ENCODE peak calls at places on chromosomes 2 and 18, in ten cellular contexts. F, V, K, H, W, U, C, P, D and Y are unnamed samples.
A peak's percentile ranks its signal among the peaks of the same experiment; 100 is the strongest.

GRCh38 chr2:147026664-147027278 is 818.1 kb upstream of the ACVR2A start:
- DNase-seq in F (no peak), V (no peak), K (no peak), H (no peak), W (no peak), U (no peak), C (no peak), P (no peak), D (no peak), Y (no peak)

GRCh38 chr2:177149155-177149503 is 63.5 kb upstream of the HNRNPA3 start:
- DNase-seq in F (no peak), V (no peak), K (no peak), H (no peak), W (no peak), U (no peak), C (no peak), P (no peak), D (no peak), Y (no peak)

GRCh38 chr18:64893349-64893748 is 744.5 kb upstream of the LINC00305 start:
- DNase-seq in F (no peak), V (no peak), K (no peak), H (no peak), W (no peak), U (no peak), C (no peak), P (no peak), D (no peak), Y (no peak)

GRCh38 chr2:73931531-73932500 is 5.1 kb downstream of the DGUOK start:
- DNase-seq in F (no peak), V (peak; percentile 51), K (no peak), H (no peak), W (no peak), U (no peak), C (no peak), P (no peak), D (no peak), Y (no peak)

GRCh38 chr2:227856697-227857096 is 14.7 kb upstream of the DAW1 start:
- DNase-seq in F (no peak), V (no peak), K (no peak), H (no peak), W (no peak), U (no peak), C (no peak), P (no peak), D (no peak), Y (no peak)

GRCh38 chr2:70241338-70241737 is 7.1 kb downstream of the TIA1 start:
- DNase-seq in F (no peak), V (no peak), K (no peak), H (no peak), W (no peak), U (no peak), C (no peak), P (no peak), D (no peak), Y (no peak)

GRCh38 chr18:2856499-2856898 is 9.7 kb downstream of the EMILIN2 start:
- DNase-seq in F (no peak), V (no peak), K (no peak), H (no peak), W (no peak), U (no peak), C (no peak), P (no peak), D (no peak), Y (no peak)

GRCh38 chr2:171279983-171280790 is 119.5 kb upstream of the TLK1 start:
- DNase-seq in F (no peak), V (no peak), K (no peak), H (no peak), W (no peak), U (no peak), C (no peak), P (no peak), D (no peak), Y (no peak)

GRCh38 chr2:205568620-205569019 is 113.7 kb upstream of the NRP2 start:
- DNase-seq in F (no peak), V (no peak), K (no peak), H (no peak), W (no peak), U (no peak), C (no peak), P (no peak), D (no peak), Y (no peak)

GRCh38 chr2:233566141-233566956 is at the start of gene USP40:
- DNase-seq in F (peak; percentile 79), V (peak; percentile 52), K (peak; percentile 96), H (peak; percentile 94), W (peak; percentile 89), U (peak; percentile 21), C (peak; percentile 15), P (no peak), D (peak; percentile 84), Y (peak; percentile 89)

GRCh38 chr2:218799990-218800389 is 18.0 kb downstream of the CYP27A1 start:
- DNase-seq in F (no peak), V (no peak), K (peak; percentile 25), H (no peak), W (no peak), U (no peak), C (no peak), P (no peak), D (no peak), Y (no peak)

GRCh38 chr2:8456149-8457091 is 225.4 kb upstream of the ID2 start:
- DNase-seq in F (no peak), V (no peak), K (peak; percentile 20), H (peak; percentile 28), W (peak; percentile 66), U (no peak), C (peak; percentile 64), P (peak; percentile 27), D (no peak), Y (no peak)

GRCh38 chr2:118386636-118387302 is 298.5 kb downstream of the INSIG2 start:
- DNase-seq in F (no peak), V (no peak), K (no peak), H (no peak), W (no peak), U (no peak), C (no peak), P (no peak), D (no peak), Y (no peak)

GRCh38 chr2:9967053-9967775 is 15.7 kb downstream of the GRHL1 start:
- DNase-seq in F (no peak), V (no peak), K (no peak), H (peak; percentile 8), W (no peak), U (no peak), C (no peak), P (no peak), D (no peak), Y (no peak)

GRCh38 chr2:37855283-37856041 is 69.6 kb upstream of the RMDN2 start:
- DNase-seq in F (no peak), V (no peak), K (no peak), H (no peak), W (no peak), U (no peak), C (no peak), P (no peak), D (no peak), Y (no peak)

GRCh38 chr18:23538040-23538439 is 34.7 kb downstream of the RMC1 start:
- DNase-seq in F (no peak), V (no peak), K (no peak), H (no peak), W (no peak), U (no peak), C (no peak), P (no peak), D (no peak), Y (no peak)

GRCh38 chr18:51617572-51618260 is 420.2 kb upstream of the MEX3C start:
- DNase-seq in F (no peak), V (no peak), K (no peak), H (no peak), W (no peak), U (no peak), C (no peak), P (no peak), D (no peak), Y (no peak)

GRCh38 chr2:108905176-108905575 is 83.8 kb downstream of the EDAR start:
- DNase-seq in F (no peak), V (no peak), K (no peak), H (no peak), W (no peak), U (no peak), C (no peak), P (no peak), D (no peak), Y (no peak)

GRCh38 chr2:43806719-43807031 is 32.0 kb downstream of the ABCG5 start:
- DNase-seq in F (no peak), V (no peak), K (no peak), H (no peak), W (no peak), U (no peak), C (no peak), P (no peak), D (no peak), Y (no peak)

GRCh38 chr2:102806250-102806837 is 44.5 kb downstream of the TMEM182 start:
- DNase-seq in F (peak; percentile 7), V (peak; percentile 45), K (peak; percentile 71), H (peak; percentile 57), W (no peak), U (no peak), C (no peak), P (no peak), D (peak; percentile 12), Y (no peak)

GRCh38 chr2:222242532-222242931 is 56.3 kb downstream of the PAX3 start:
- DNase-seq in F (no peak), V (no peak), K (no peak), H (no peak), W (no peak), U (no peak), C (no peak), P (no peak), D (no peak), Y (no peak)

GRCh38 chr2:50433635-50434034 is 598.3 kb downstream of the NRXN1 start:
- DNase-seq in F (no peak), V (no peak), K (no peak), H (no peak), W (no peak), U (no peak), C (no peak), P (no peak), D (no peak), Y (no peak)

GRCh38 chr18:44464401-44465185 is 216.1 kb upstream of the SETBP1 start:
- DNase-seq in F (no peak), V (no peak), K (no peak), H (no peak), W (no peak), U (no peak), C (no peak), P (no peak), D (no peak), Y (no peak)

GRCh38 chr18:35000457-35000856 is 40.8 kb upstream of the MAPRE2 start:
- DNase-seq in F (no peak), V (no peak), K (no peak), H (no peak), W (no peak), U (no peak), C (no peak), P (no peak), D (no peak), Y (no peak)

GRCh38 chr18:10006261-10006903 is 92.6 kb downstream of the VAPA start:
- DNase-seq in F (peak; percentile 54), V (no peak), K (no peak), H (no peak), W (no peak), U (no peak), C (no peak), P (no peak), D (peak; percentile 8), Y (peak; percentile 18)

GRCh38 chr2:29134933-29135332 is 19.7 kb downstream of the CLIP4 start:
- DNase-seq in F (no peak), V (no peak), K (no peak), H (no peak), W (no peak), U (no peak), C (no peak), P (no peak), D (no peak), Y (no peak)

GRCh38 chr2:32289165-32290054 is 11.7 kb downstream of the YIPF4 start:
- DNase-seq in F (no peak), V (no peak), K (no peak), H (no peak), W (no peak), U (no peak), C (no peak), P (no peak), D (no peak), Y (no peak)

GRCh38 chr2:240351826-240352426 is 83.5 kb upstream of the GPC1 start:
- DNase-seq in F (peak; percentile 81), V (no peak), K (no peak), H (no peak), W (no peak), U (no peak), C (no peak), P (no peak), D (no peak), Y (no peak)